ENCODE peak calls at places on chromosomes 7 and 10, in ten cellular contexts. P is tibial artery, M is HL-60, V is cardiac muscle cell, B is esophagus squamous epithelium, H is kidney, D is heart left ventricle, F is sigmoid colon, W is A549, S is heart right ventricle. Z is an unnamed sample.

GRCh38 chr10:90890347-90890746 is 18.6 kb downstream of the RPP30 start:
- DNase-seq in P (no peak), M (no peak), V (no peak), B (no peak), H (no peak), D (no peak), F (no peak), W (no peak), S (no peak), Z (no peak)

GRCh38 chr10:6292741-6293151 is 90.0 kb downstream of the PFKFB3 start:
- DNase-seq in P (no peak), M (no peak), V (no peak), B (no peak), H (no peak), D (no peak), F (no peak), W (no peak), S (no peak), Z (no peak)

GRCh38 chr10:17001297-17001744 is 128.3 kb downstream of the CUBN start:
- DNase-seq in P (peak), M (no peak), V (no peak), B (no peak), H (no peak), D (no peak), F (no peak), W (no peak), S (no peak), Z (no peak)

GRCh38 chr10:123726826-123727225 is 60.7 kb downstream of the GPR26 start:
- DNase-seq in P (no peak), M (no peak), V (no peak), B (no peak), H (no peak), D (no peak), F (no peak), W (no peak), S (no peak), Z (no peak)

GRCh38 chr10:79068203-79068561 is 584 bp upstream of the ZMIZ1 start:
- DNase-seq in P (no peak), M (no peak), V (no peak), B (no peak), H (peak), D (no peak), F (no peak), W (no peak), S (no peak), Z (peak)

GRCh38 chr7:2331707-2332106 is 17.5 kb upstream of the SNX8 start:
- DNase-seq in P (no peak), M (no peak), V (no peak), B (no peak), H (no peak), D (no peak), F (no peak), W (no peak), S (no peak), Z (no peak)

GRCh38 chr7:137484326-137484725 is 140.8 kb upstream of the PTN start:
- DNase-seq in P (no peak), M (no peak), V (no peak), B (no peak), H (no peak), D (no peak), F (no peak), W (no peak), S (no peak), Z (no peak)

GRCh38 chr7:33300131-33300530 is 170.8 kb downstream of the BBS9 start:
- DNase-seq in P (no peak), M (no peak), V (no peak), B (no peak), H (no peak), D (no peak), F (no peak), W (no peak), S (no peak), Z (no peak)

GRCh38 chr10:87546221-87546620 is 41.5 kb downstream of the MINPP1 start:
- DNase-seq in P (no peak), M (peak), V (no peak), B (no peak), H (no peak), D (no peak), F (no peak), W (no peak), S (no peak), Z (no peak)

GRCh38 chr10:120460776-120461175 is 3.7 kb downstream of the PLPP4 start:
- DNase-seq in P (no peak), M (no peak), V (no peak), B (no peak), H (no peak), D (no peak), F (no peak), W (no peak), S (no peak), Z (no peak)

GRCh38 chr10:34794835-34795234 is 20.3 kb downstream of the PARD3 start:
- DNase-seq in P (no peak), M (no peak), V (no peak), B (no peak), H (no peak), D (no peak), F (no peak), W (no peak), S (no peak), Z (no peak)

GRCh38 chr7:39540320-39540719 is 25.9 kb upstream of the YAE1 start:
- DNase-seq in P (no peak), M (no peak), V (no peak), B (no peak), H (no peak), D (no peak), F (no peak), W (no peak), S (no peak), Z (no peak)

GRCh38 chr7:98626393-98627061 is 9.4 kb downstream of the NPTX2 start:
- DNase-seq in P (no peak), M (no peak), V (no peak), B (no peak), H (no peak), D (no peak), F (no peak), W (no peak), S (no peak), Z (no peak)

GRCh38 chr7:115038158-115038557 is 116.3 kb downstream of the MDFIC start:
- DNase-seq in P (no peak), M (no peak), V (no peak), B (no peak), H (no peak), D (no peak), F (no peak), W (no peak), S (no peak), Z (no peak)

GRCh38 chr7:40493609-40494041 is 358.8 kb downstream of the SUGCT start:
- DNase-seq in P (no peak), M (no peak), V (no peak), B (no peak), H (peak), D (no peak), F (no peak), W (no peak), S (no peak), Z (no peak)

GRCh38 chr7:27168265-27168947 is 3.1 kb upstream of the HOXA9 start:
- DNase-seq in P (peak), M (no peak), V (no peak), B (no peak), H (peak), D (no peak), F (peak), W (no peak), S (no peak), Z (no peak)

GRCh38 chr10:6522230-6522629 is 57.8 kb downstream of the PRKCQ start:
- DNase-seq in P (no peak), M (no peak), V (no peak), B (no peak), H (no peak), D (no peak), F (no peak), W (peak), S (no peak), Z (no peak)

GRCh38 chr7:121331574-121331973 is 2.8 kb downstream of the WNT16 start:
- DNase-seq in P (no peak), M (no peak), V (no peak), B (no peak), H (no peak), D (no peak), F (no peak), W (no peak), S (no peak), Z (no peak)

GRCh38 chr10:31644931-31645633 is 283.5 kb downstream of the ARHGAP12 start:
- DNase-seq in P (no peak), M (no peak), V (no peak), B (no peak), H (no peak), D (no peak), F (no peak), W (no peak), S (no peak), Z (no peak)

GRCh38 chr7:108347616-108348015 is 108.6 kb downstream of the NRCAM start:
- DNase-seq in P (no peak), M (no peak), V (peak), B (no peak), H (no peak), D (no peak), F (no peak), W (peak), S (no peak), Z (peak)

GRCh38 chr7:25429731-25430130 is 201.4 kb upstream of the NPVF start:
- DNase-seq in P (peak), M (no peak), V (no peak), B (no peak), H (no peak), D (no peak), F (no peak), W (no peak), S (no peak), Z (no peak)

GRCh38 chr10:114520453-114520852 is 116.2 kb upstream of the AFAP1L2 start:
- DNase-seq in P (no peak), M (no peak), V (no peak), B (no peak), H (no peak), D (no peak), F (no peak), W (peak), S (no peak), Z (no peak)

GRCh38 chr7:47513741-47514241 is 68.1 kb downstream of the TNS3 start:
- DNase-seq in P (peak), M (no peak), V (peak), B (no peak), H (peak), D (no peak), F (peak), W (no peak), S (no peak), Z (no peak)

GRCh38 chr7:85714182-85714581 is 527.3 kb upstream of the SEMA3D start:
- DNase-seq in P (no peak), M (no peak), V (no peak), B (no peak), H (no peak), D (no peak), F (no peak), W (no peak), S (no peak), Z (no peak)

GRCh38 chr7:68224041-68224534 is 1227.5 kb downstream of the TYW1 start:
- DNase-seq in P (no peak), M (no peak), V (no peak), B (no peak), H (no peak), D (no peak), F (no peak), W (no peak), S (no peak), Z (no peak)

GRCh38 chr10:71351628-71352319 is 32.7 kb downstream of the SLC29A3 start:
- DNase-seq in P (no peak), M (peak), V (no peak), B (no peak), H (no peak), D (peak), F (no peak), W (no peak), S (peak), Z (no peak)

GRCh38 chr7:110921478-110922210 is 169.3 kb upstream of the LRRN3 start:
- DNase-seq in P (no peak), M (no peak), V (no peak), B (no peak), H (no peak), D (no peak), F (no peak), W (no peak), S (no peak), Z (no peak)

GRCh38 chr7:152674860-152675760 is 831 bp downstream of the XRCC2 start:
- DNase-seq in P (no peak), M (peak), V (peak), B (no peak), H (no peak), D (no peak), F (no peak), W (peak), S (no peak), Z (no peak)

GRCh38 chr7:6359021-6359420 is 86.6 kb upstream of the CYTH3 start:
- DNase-seq in P (no peak), M (no peak), V (no peak), B (no peak), H (no peak), D (no peak), F (no peak), W (peak), S (no peak), Z (no peak)

GRCh38 chr10:46050956-46051355 is 4.9 kb upstream of the MSMB start:
- DNase-seq in P (no peak), M (no peak), V (no peak), B (no peak), H (no peak), D (no peak), F (no peak), W (no peak), S (no peak), Z (no peak)

GRCh38 chr10:100184426-100185219 is 1.2 kb downstream of the ERLIN1 start:
- DNase-seq in P (no peak), M (peak), V (peak), B (no peak), H (no peak), D (no peak), F (no peak), W (peak), S (no peak), Z (no peak)

GRCh38 chr7:53218730-53219504 is 183.5 kb downstream of the POM121L12 start:
- DNase-seq in P (no peak), M (no peak), V (peak), B (no peak), H (peak), D (peak), F (no peak), W (no peak), S (peak), Z (peak)

GRCh38 chr10:91409069-91409868 is 875 bp upstream of the HECTD2 start:
- DNase-seq in P (peak), M (peak), V (peak), B (peak), H (peak), D (peak), F (peak), W (peak), S (peak), Z (peak)

GRCh38 chr10:111481271-111482073 is 404.6 kb downstream of the ADRA2A start:
- DNase-seq in P (no peak), M (no peak), V (no peak), B (no peak), H (no peak), D (no peak), F (no peak), W (peak), S (no peak), Z (no peak)

GRCh38 chr7:117828831-117829230 is 44.4 kb downstream of the CTTNBP2 start:
- DNase-seq in P (no peak), M (no peak), V (no peak), B (no peak), H (no peak), D (no peak), F (no peak), W (no peak), S (no peak), Z (no peak)

GRCh38 chr7:137804819-137805218 is 42.0 kb downstream of the DGKI start:
- DNase-seq in P (no peak), M (no peak), V (no peak), B (no peak), H (no peak), D (no peak), F (no peak), W (no peak), S (no peak), Z (no peak)

DNA sequence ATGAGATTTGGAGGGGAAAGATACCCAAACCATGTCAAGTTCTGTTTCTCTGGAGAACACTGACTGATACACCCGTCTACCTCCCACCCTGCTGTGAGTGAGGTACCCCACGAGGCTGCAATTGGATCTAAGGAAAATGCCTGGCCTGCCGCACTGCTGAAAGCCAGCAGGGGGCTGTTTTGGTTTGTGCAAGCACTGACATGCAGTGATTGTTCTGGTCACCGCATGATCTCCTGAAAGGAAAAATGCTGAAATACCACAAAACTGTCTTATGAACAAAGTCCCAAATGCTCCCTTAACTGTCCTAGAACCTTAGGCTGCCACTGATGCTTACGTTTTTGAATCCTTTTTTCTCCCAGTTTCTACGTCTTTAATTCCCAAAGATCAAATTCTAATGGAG is 132.7 kb downstream of the JCAD start:
- DNase-seq in P (no peak), M (no peak), V (no peak), B (no peak), H (no peak), D (no peak), F (no peak), W (no peak), S (no peak), Z (no peak)
- TF ChIP-seq CTCF in P (peak), M (no peak), V (peak), B (peak), H (peak), D (peak), F (peak), W (no peak), S (peak), Z (peak)

GRCh38 chr10:97538839-97539238 is 33.7 kb upstream of the ANKRD2 start:
- DNase-seq in P (no peak), M (no peak), V (no peak), B (no peak), H (no peak), D (no peak), F (peak), W (no peak), S (no peak), Z (no peak)

GRCh38 chr10:97543025-97543546 is 29.5 kb upstream of the ANKRD2 start:
- DNase-seq in P (peak), M (peak), V (no peak), B (peak), H (peak), D (peak), F (peak), W (peak), S (peak), Z (peak)

GRCh38 chr10:97542169-97543024 is 30.2 kb upstream of the ANKRD2 start:
- DNase-seq in P (peak), M (peak), V (no peak), B (peak), H (peak), D (peak), F (peak), W (peak), S (peak), Z (no peak)

GRCh38 chr10:97539523-97540200 is 32.9 kb upstream of the ANKRD2 start:
- DNase-seq in P (no peak), M (no peak), V (no peak), B (no peak), H (no peak), D (peak), F (peak), W (no peak), S (peak), Z (peak)

GRCh38 chr10:97540669-97541500 is 31.7 kb upstream of the ANKRD2 start:
- DNase-seq in P (peak), M (no peak), V (no peak), B (no peak), H (no peak), D (no peak), F (peak), W (no peak), S (no peak), Z (no peak)
- TF ChIP-seq CTCF in P (peak), M (no peak), V (peak), B (no peak), H (no peak), D (no peak), F (no peak), W (no peak), S (no peak), Z (no peak)

GRCh38 chr10:94122247-94122646 is 128.5 kb downstream of the PLCE1 start:
- DNase-seq in P (no peak), M (no peak), V (no peak), B (no peak), H (no peak), D (no peak), F (no peak), W (no peak), S (no peak), Z (no peak)

GRCh38 chr10:94129393-94130130 is 135.8 kb downstream of the PLCE1 start:
- DNase-seq in P (peak), M (no peak), V (no peak), B (no peak), H (no peak), D (no peak), F (no peak), W (peak), S (no peak), Z (no peak)

GRCh38 chr10:94123253-94123995 is 129.7 kb downstream of the PLCE1 start:
- DNase-seq in P (no peak), M (no peak), V (peak), B (no peak), H (no peak), D (no peak), F (no peak), W (peak), S (no peak), Z (no peak)

DNA sequence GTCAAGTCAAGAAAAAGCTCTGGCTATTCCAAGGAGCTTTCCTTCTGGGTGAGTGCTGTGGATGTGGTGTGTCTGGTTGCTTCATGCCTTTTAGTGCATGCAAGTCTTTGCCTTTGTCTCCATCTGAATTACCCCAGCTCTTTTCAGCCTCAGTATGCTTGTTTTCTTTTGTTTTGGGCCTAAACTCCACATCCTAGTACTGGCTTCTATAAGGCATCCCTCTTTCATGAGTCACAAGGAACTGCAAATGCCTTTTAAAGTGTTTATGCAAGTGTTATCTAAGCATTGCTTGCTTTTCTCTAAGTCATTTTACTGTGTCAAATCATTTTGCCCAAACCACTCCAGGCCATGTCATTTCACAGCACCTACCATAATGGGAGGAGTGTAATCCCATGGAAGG is 132.1 kb downstream of the PLCE1 start:
- DNase-seq in P (no peak), M (no peak), V (no peak), B (no peak), H (no peak), D (no peak), F (no peak), W (peak), S (no peak), Z (no peak)
- TF ChIP-seq CTCF in P (no peak), M (no peak), V (no peak), B (no peak), H (no peak), D (no peak), F (no peak), W (no peak), S (no peak), Z (no peak)

GRCh38 chr10:124741281-124741921 is 2.8 kb downstream of the FAM53B start:
- DNase-seq in P (peak), M (peak), V (peak), B (no peak), H (peak), D (peak), F (peak), W (peak), S (peak), Z (peak)

GRCh38 chr10:124744047-124744687 is at the start of gene FAM53B:
- DNase-seq in P (peak), M (peak), V (peak), B (no peak), H (peak), D (peak), F (peak), W (peak), S (peak), Z (peak)

GRCh38 chr10:124741922-124742417 is 2.2 kb downstream of the FAM53B start:
- DNase-seq in P (no peak), M (no peak), V (no peak), B (no peak), H (peak), D (no peak), F (peak), W (no peak), S (no peak), Z (no peak)

GRCh38 chr10:124743188-124744046 is 761 bp downstream of the FAM53B start:
- DNase-seq in P (no peak), M (peak), V (peak), B (no peak), H (peak), D (no peak), F (peak), W (peak), S (peak), Z (peak)

DNA sequence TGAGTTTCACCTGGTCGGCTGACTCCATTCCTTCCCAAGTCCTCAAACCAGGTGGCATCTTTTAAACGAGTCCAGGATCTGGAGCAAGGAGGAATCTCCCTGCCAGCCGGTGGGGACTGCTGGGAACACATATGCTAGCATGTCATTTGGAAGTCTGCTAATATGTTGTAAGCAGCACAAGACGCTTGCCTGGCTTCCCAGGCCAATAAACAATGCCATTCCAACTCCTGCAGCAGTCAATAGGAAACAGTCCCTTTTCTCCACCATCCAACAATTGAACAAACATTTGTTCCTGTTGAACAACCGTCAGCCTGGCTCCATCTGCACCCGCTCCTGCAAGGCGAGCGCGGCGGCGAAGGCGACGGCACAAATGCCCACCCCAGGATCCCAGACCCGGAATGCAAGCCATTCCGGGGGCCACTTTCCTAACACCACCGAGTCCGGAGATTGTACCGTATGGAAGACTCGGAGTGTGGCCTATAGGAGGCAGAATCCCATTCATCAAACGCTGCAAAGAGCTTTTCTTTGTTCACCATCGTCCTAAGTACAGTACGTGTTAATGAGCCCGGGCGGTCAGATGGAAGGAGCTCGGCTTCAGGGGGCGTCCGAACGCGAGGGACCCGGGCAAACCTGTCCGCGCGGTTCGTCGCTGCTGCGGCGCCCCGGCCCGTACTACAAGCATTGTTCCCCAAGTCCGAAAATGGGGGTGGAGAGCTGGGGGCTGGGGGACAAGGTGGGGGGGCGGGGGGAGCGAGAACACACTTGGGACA is 1.6 kb downstream of the FAM53B start:
- DNase-seq in P (no peak), M (peak), V (peak), B (no peak), H (no peak), D (no peak), F (peak), W (peak), S (no peak), Z (peak)
- TF ChIP-seq CTCF in P (no peak), M (no peak), V (peak), B (peak), H (no peak), D (peak), F (no peak), W (peak), S (peak), Z (no peak)